ENCODE peak calls at places on chromosome X, in five cellular contexts. One of them, this sample, is unnamed.

GRCh38 chrX:11758400-11759171 is 549 bp downstream of the MSL3 start:
- DNase-seq in trophoblast cell: peak
- DNase-seq in mesenchymal stem cell: peak
- DNase-seq in H9: peak
- DNase-seq in H1: peak
- DNase-seq in this sample: peak

GRCh38 chrX:41145920-41146608 is 60.8 kb downstream of the USP9X start:
- DNase-seq in trophoblast cell: no peak
- DNase-seq in mesenchymal stem cell: peak
- DNase-seq in H9: no peak
- DNase-seq in H1: no peak
- DNase-seq in this sample: no peak

GRCh38 chrX:50180073-50180940 is 20.5 kb downstream of the AKAP4 start:
- DNase-seq in trophoblast cell: no peak
- DNase-seq in mesenchymal stem cell: no peak
- DNase-seq in H9: no peak
- DNase-seq in H1: no peak
- DNase-seq in this sample: no peak

GRCh38 chrX:140933056-140933455 is 69.3 kb upstream of the SPANXB1 start:
- DNase-seq in trophoblast cell: no peak
- DNase-seq in mesenchymal stem cell: peak
- DNase-seq in H9: no peak
- DNase-seq in H1: no peak
- DNase-seq in this sample: no peak

GRCh38 chrX:8820910-8821527 is 19.8 kb upstream of the FAM9A start:
- DNase-seq in trophoblast cell: no peak
- DNase-seq in mesenchymal stem cell: peak
- DNase-seq in H9: peak
- DNase-seq in H1: peak
- DNase-seq in this sample: peak

GRCh38 chrX:41921492-41922124 is 1.7 kb downstream of the CASK start:
- DNase-seq in trophoblast cell: no peak
- DNase-seq in mesenchymal stem cell: peak
- DNase-seq in H9: no peak
- DNase-seq in H1: no peak
- DNase-seq in this sample: no peak

GRCh38 chrX:132209527-132209926 is 9.7 kb downstream of the RAP2C start:
- DNase-seq in trophoblast cell: no peak
- DNase-seq in mesenchymal stem cell: peak
- DNase-seq in H9: no peak
- DNase-seq in H1: no peak
- DNase-seq in this sample: no peak

GRCh38 chrX:108537005-108537404 is 97.4 kb downstream of the COL4A5 start:
- DNase-seq in trophoblast cell: peak
- DNase-seq in mesenchymal stem cell: peak
- DNase-seq in H9: no peak
- DNase-seq in H1: no peak
- DNase-seq in this sample: peak

GRCh38 chrX:135923353-135923752 is 29.8 kb downstream of the SAGE1 start:
- DNase-seq in trophoblast cell: no peak
- DNase-seq in mesenchymal stem cell: no peak
- DNase-seq in H9: peak
- DNase-seq in H1: peak
- DNase-seq in this sample: no peak

GRCh38 chrX:153925739-153926593 is at the start of gene ARHGAP4:
- DNase-seq in trophoblast cell: no peak
- DNase-seq in mesenchymal stem cell: no peak
- DNase-seq in H9: peak
- DNase-seq in H1: no peak
- DNase-seq in this sample: no peak

GRCh38 chrX:111114806-111115205 is 18.8 kb downstream of the PAK3 start:
- DNase-seq in trophoblast cell: peak
- DNase-seq in mesenchymal stem cell: no peak
- DNase-seq in H9: no peak
- DNase-seq in H1: no peak
- DNase-seq in this sample: no peak

GRCh38 chrX:20397587-20397986 is 130.9 kb upstream of the RPS6KA3 start:
- DNase-seq in trophoblast cell: no peak
- DNase-seq in mesenchymal stem cell: no peak
- DNase-seq in H9: no peak
- DNase-seq in H1: no peak
- DNase-seq in this sample: peak

GRCh38 chrX:140709421-140709846 is at the start of gene LINC00632:
- DNase-seq in trophoblast cell: no peak
- DNase-seq in mesenchymal stem cell: peak
- DNase-seq in H9: no peak
- DNase-seq in H1: no peak
- DNase-seq in this sample: no peak

DNA sequence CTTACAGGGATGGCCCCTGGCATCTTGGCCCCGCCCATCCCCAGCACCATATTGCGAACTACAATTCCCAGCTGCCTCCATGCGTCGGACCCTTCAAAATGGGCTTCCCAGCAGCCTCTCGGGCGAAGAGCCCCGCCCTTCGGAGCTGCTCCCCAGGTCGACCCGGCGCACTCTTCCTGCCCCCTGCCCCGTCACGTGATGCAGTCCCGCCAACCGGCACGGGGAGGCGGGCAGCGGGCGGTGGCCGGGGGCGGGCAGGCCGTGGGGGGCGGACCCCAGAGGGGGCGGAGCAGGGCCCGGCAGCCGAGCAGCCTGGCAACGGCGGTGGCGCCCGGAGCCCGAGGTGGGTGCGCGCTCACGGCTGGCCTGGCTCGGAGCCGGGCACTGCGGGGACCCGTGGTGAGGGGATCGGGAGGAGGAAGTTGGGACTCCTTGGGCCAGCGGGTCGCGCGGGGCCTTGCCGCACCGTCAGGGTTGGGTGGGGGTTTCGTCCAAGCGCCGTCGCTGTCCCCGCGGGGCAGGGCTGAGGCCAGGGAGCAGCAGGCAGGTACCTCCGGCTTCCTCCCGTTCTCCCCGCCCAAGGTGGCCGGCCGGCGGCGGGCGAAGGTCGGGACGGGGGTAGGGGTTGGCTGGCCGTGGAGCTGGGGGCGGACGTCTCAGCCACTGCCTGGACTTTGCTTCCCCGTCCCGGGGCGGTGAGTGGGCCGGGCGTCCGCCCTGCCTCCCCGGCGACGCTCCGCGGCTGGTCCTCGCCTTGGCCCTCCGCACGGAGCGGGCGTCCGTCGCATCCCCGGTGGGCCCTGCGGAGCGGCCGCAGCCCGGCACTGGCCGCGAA is at the start of gene MTM1:
- DNase-seq in trophoblast cell: peak
- DNase-seq in mesenchymal stem cell: peak
- DNase-seq in H9: peak
- DNase-seq in H1: peak
- DNase-seq in this sample: peak
- H3K4ac ChIP-seq in trophoblast cell: peak
- H3K4ac ChIP-seq in mesenchymal stem cell: peak
- H3K4ac ChIP-seq in H9: no peak
- H3K4ac ChIP-seq in H1: no peak
- H3K4ac ChIP-seq in this sample: no peak

GRCh38 chrX:47202877-47203276 is 9.2 kb downstream of the UBA1 start:
- DNase-seq in trophoblast cell: no peak
- DNase-seq in mesenchymal stem cell: no peak
- DNase-seq in H9: no peak
- DNase-seq in H1: no peak
- DNase-seq in this sample: no peak
- H2BK12ac ChIP-seq in trophoblast cell: no peak
- H2BK12ac ChIP-seq in mesenchymal stem cell: no peak
- H2BK12ac ChIP-seq in H9: no peak
- H2BK12ac ChIP-seq in H1: no peak
- H2BK12ac ChIP-seq in this sample: no peak

GRCh38 chrX:70293621-70294020 is 3.7 kb downstream of the KIF4A start:
- DNase-seq in trophoblast cell: no peak
- DNase-seq in mesenchymal stem cell: peak
- DNase-seq in H9: no peak
- DNase-seq in H1: no peak
- DNase-seq in this sample: no peak

GRCh38 chrX:70289168-70289792 is 447 bp downstream of the PDZD11 start:
- DNase-seq in trophoblast cell: no peak
- DNase-seq in mesenchymal stem cell: peak
- DNase-seq in H9: no peak
- DNase-seq in H1: no peak
- DNase-seq in this sample: no peak

GRCh38 chrX:70292788-70293187 is 2.9 kb downstream of the KIF4A start:
- DNase-seq in trophoblast cell: no peak
- DNase-seq in mesenchymal stem cell: no peak
- DNase-seq in H9: no peak
- DNase-seq in H1: no peak
- DNase-seq in this sample: no peak

DNA sequence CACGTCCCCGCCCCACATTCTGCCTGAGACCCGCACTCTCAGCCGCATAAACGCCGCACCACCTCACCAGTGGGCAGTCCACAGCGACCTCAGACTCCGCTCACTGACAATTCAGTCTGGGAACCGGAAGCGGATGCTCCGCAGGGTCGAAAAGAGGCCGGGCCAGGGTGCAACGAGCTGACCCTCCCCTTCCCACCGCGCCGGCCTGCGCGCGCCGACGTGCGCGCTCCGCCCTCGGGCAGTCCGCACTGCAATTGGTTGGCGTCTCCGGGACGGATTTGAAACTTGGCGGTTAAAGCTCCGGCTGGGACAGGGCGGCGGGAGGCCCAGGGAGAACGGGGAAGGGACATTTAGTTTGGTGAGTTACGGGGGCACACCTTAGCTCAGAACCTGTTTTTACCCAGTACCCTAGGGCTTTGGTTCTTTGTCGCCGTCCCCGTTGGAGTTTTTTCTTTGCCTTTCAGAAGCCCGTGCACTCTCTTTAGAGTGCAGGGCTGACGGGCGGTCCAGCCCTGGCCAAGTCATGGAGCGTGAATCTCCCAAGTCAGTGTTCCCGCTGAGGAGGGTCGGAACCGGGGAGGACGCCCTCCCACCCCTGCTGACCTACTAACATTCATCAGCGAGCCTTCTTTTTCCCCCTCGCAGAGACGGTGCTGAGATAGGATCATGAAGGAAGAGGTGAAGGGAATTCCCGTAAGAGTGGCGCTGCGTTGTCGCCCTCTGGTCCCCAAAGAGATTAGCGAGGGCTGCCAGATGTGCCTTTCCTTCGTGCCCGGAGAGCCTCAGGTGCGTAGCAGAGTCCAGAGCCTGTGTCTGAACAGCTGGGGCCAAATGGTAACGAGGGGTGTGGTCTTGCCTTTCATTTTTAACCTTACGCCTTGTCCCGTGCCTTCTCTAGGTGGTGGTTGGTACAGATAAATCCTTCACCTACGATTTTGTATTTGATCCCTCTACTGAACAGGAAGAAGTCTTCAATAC is at the start of the genes KIF4A and PDZD11:
- DNase-seq in trophoblast cell: peak
- DNase-seq in mesenchymal stem cell: peak
- DNase-seq in H9: peak
- DNase-seq in H1: peak
- DNase-seq in this sample: peak
- H3K4ac ChIP-seq in trophoblast cell: peak
- H3K4ac ChIP-seq in mesenchymal stem cell: peak
- H3K4ac ChIP-seq in H9: no peak
- H3K4ac ChIP-seq in H1: no peak
- H3K4ac ChIP-seq in this sample: no peak

DNA sequence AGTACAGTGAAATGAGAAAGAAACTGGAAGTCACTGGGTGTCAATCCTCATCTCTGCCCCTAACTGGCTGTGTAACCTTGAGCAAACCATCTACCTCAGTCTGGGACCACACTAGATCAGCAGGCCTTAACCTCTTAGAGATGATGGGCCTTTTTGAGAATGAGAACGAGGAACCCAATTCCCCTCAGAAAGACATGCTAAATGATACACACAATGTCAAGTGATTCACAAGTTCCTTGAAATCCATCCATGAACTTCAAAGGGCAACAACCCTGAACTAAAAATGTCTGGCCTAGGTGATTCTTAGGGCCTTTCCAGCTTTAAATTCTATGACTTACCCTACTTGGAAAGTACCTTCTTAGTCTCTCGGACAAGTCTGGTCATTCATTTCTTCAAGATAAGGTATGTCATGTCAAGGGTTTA is 47.4 kb downstream of the ACSL4 start:
- DNase-seq in trophoblast cell: no peak
- DNase-seq in mesenchymal stem cell: no peak
- DNase-seq in H9: no peak
- DNase-seq in H1: no peak
- DNase-seq in this sample: no peak
- H2BK12ac ChIP-seq in trophoblast cell: no peak
- H2BK12ac ChIP-seq in mesenchymal stem cell: no peak
- H2BK12ac ChIP-seq in H9: no peak
- H2BK12ac ChIP-seq in H1: no peak
- H2BK12ac ChIP-seq in this sample: no peak

GRCh38 chrX:103533428-103534216 is 14.3 kb upstream of the RAB40A start:
- DNase-seq in trophoblast cell: peak
- DNase-seq in mesenchymal stem cell: peak
- DNase-seq in H9: peak
- DNase-seq in H1: peak
- DNase-seq in this sample: peak

GRCh38 chrX:103531002-103531401 is 11.7 kb upstream of the RAB40A start:
- DNase-seq in trophoblast cell: no peak
- DNase-seq in mesenchymal stem cell: no peak
- DNase-seq in H9: no peak
- DNase-seq in H1: no peak
- DNase-seq in this sample: no peak

GRCh38 chrX:103535206-103535605 is 15.9 kb upstream of the RAB40A start:
- DNase-seq in trophoblast cell: peak
- DNase-seq in mesenchymal stem cell: no peak
- DNase-seq in H9: no peak
- DNase-seq in H1: no peak
- DNase-seq in this sample: no peak

GRCh38 chrX:103529550-103529949 is 10.3 kb upstream of the RAB40A start:
- DNase-seq in trophoblast cell: no peak
- DNase-seq in mesenchymal stem cell: no peak
- DNase-seq in H9: no peak
- DNase-seq in H1: no peak
- DNase-seq in this sample: no peak

DNA sequence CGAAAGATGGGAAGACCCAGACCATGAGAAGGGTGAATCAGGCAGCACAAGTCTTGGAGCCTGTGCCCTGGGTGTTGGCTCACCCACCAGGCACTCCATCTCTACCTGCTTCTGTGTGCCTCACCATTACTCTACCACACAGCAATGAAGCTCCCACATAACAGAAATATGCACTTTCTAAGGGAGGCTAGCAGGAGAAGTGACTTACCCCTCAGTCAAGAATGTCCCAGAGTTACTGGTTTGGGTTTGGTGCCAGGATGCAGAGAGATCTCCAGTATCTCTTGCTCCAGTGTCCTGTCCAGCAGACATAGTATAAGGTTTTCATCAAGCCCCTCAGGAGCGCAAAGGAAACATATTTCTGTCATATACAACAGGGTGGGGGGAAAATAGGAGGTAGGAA is 11.3 kb upstream of the RAB40A start:
- DNase-seq in trophoblast cell: no peak
- DNase-seq in mesenchymal stem cell: no peak
- DNase-seq in H9: no peak
- DNase-seq in H1: no peak
- DNase-seq in this sample: no peak
- H3K4ac ChIP-seq in trophoblast cell: no peak
- H3K4ac ChIP-seq in mesenchymal stem cell: no peak
- H3K4ac ChIP-seq in H9: no peak
- H3K4ac ChIP-seq in H1: no peak
- H3K4ac ChIP-seq in this sample: no peak

GRCh38 chrX:39741904-39742303 is 355.9 kb downstream of the BCOR start:
- DNase-seq in trophoblast cell: no peak
- DNase-seq in mesenchymal stem cell: no peak
- DNase-seq in H9: no peak
- DNase-seq in H1: no peak
- DNase-seq in this sample: no peak
- H2BK12ac ChIP-seq in trophoblast cell: no peak
- H2BK12ac ChIP-seq in mesenchymal stem cell: no peak
- H2BK12ac ChIP-seq in H9: no peak
- H2BK12ac ChIP-seq in H1: no peak
- H2BK12ac ChIP-seq in this sample: no peak

This sample was measured in neuronal stem cell.